ENCODE peak calls at places on chromosomes 1 and 21, in five cellular contexts. W, Z, L, V and A are unnamed samples.

GRCh38 chr1:190000365-190000872 is 477.2 kb downstream of the BRINP3 start:
- DNase-seq in W (no peak), Z (peak; percentile 28), L (no peak), V (peak; percentile 51), A (no peak)

GRCh38 chr21:40146201-40146890 is 279.1 kb downstream of the PCP4 start:
- DNase-seq in W (no peak), Z (no peak), L (no peak), V (peak; percentile 22), A (no peak)

GRCh38 chr1:212030936-212031528 is 4.3 kb downstream of the INTS7 start:
- DNase-seq in W (no peak), Z (peak; percentile 60), L (no peak), V (peak; percentile 90), A (no peak)

GRCh38 chr1:216903389-216903754 is 180.1 kb upstream of the ESRRG start:
- DNase-seq in W (no peak), Z (peak; percentile 88), L (no peak), V (peak; percentile 94), A (no peak)

GRCh38 chr1:147618077-147618569 is 52.2 kb downstream of the ACP6 start:
- DNase-seq in W (no peak), Z (no peak), L (no peak), V (no peak), A (no peak)

GRCh38 chr1:203867816-203868215 is 6.4 kb downstream of the SNRPE start:
- DNase-seq in W (no peak), Z (no peak), L (no peak), V (peak; percentile 39), A (no peak)

GRCh38 chr1:160639652-160640051 is 7.2 kb downstream of the SLAMF1 start:
- DNase-seq in W (no peak), Z (no peak), L (no peak), V (no peak), A (no peak)

GRCh38 chr1:81558291-81559076 is 242.2 kb upstream of the ADGRL2 start:
- DNase-seq in W (no peak), Z (no peak), L (no peak), V (peak; percentile 88), A (no peak)

GRCh38 chr1:153946622-153947246 is at the start of gene DENND4B:
- DNase-seq in W (peak; percentile 93), Z (peak; percentile 95), L (no peak), V (peak; percentile 44), A (peak; percentile 77)

GRCh38 chr1:219236095-219236494 is 62.4 kb downstream of the LYPLAL1 start:
- DNase-seq in W (no peak), Z (no peak), L (no peak), V (no peak), A (no peak)

GRCh38 chr1:108824051-108824450 is 32.8 kb downstream of the AKNAD1 start:
- DNase-seq in W (no peak), Z (no peak), L (no peak), V (peak; percentile 11), A (no peak)

GRCh38 chr1:226827458-226827857 is 43.0 kb upstream of the PSEN2 start:
- DNase-seq in W (peak; percentile 81), Z (no peak), L (no peak), V (no peak), A (no peak)

GRCh38 chr1:157678721-157679120 is 21.8 kb downstream of the FCRL3 start:
- DNase-seq in W (no peak), Z (peak; percentile 7), L (no peak), V (peak; percentile 51), A (no peak)

GRCh38 chr1:157682710-157683437 is 17.7 kb downstream of the FCRL3 start:
- DNase-seq in W (no peak), Z (no peak), L (no peak), V (no peak), A (no peak)
- TF ChIP-seq CTCF in W (no peak), Z (no peak), L (no peak), V (no peak), A (no peak)

GRCh38 chr1:198876371-198876871 is 237.6 kb downstream of the PTPRC start:
- DNase-seq in W (no peak), Z (no peak), L (no peak), V (no peak), A (no peak)
- TF ChIP-seq CTCF in W (no peak), Z (no peak), L (no peak), V (no peak), A (peak; percentile 11)

GRCh38 chr1:53266038-53266437 is 27.7 kb upstream of the MAGOH start:
- DNase-seq in W (no peak), Z (peak; percentile 44), L (no peak), V (peak; percentile 20), A (no peak)
- TF ChIP-seq CTCF in W (no peak), Z (no peak), L (no peak), V (peak; percentile 54), A (peak; percentile 44)

GRCh38 chr21:28196981-28197380 is 795.7 kb downstream of the LTN1 start:
- DNase-seq in W (no peak), Z (no peak), L (no peak), V (no peak), A (no peak)

GRCh38 chr21:28193189-28193588 is 799.5 kb downstream of the LTN1 start:
- DNase-seq in W (no peak), Z (no peak), L (no peak), V (peak; percentile 7), A (no peak)
- TF ChIP-seq CTCF in W (no peak), Z (no peak), L (no peak), V (peak; percentile 17), A (no peak)